ENCODE peak calls at places on chromosome 9, in nine cellular contexts. One of them, this sample, is unnamed. For H3K4me1, the result is how much of the 10 kb centered on the place peaks cover.

GRCh38 chr9:121650220-121651013 is 1.0 kb upstream of the DAB2IP start:
- DNase-seq in gastrocnemius medialis: no peak
- DNase-seq in GM23248: peak
- DNase-seq in HepG2: peak
- DNase-seq in adipocyte: peak
- DNase-seq in uterus: peak
- DNase-seq in stomach: peak
- DNase-seq in A549: no peak
- DNase-seq in pancreas: peak
- DNase-seq in this sample: peak

GRCh38 chr9:136058801-136059302 is 36.2 kb downstream of the NACC2 start:
- DNase-seq in gastrocnemius medialis: peak
- DNase-seq in GM23248: no peak
- DNase-seq in HepG2: no peak
- DNase-seq in adipocyte: no peak
- DNase-seq in uterus: no peak
- DNase-seq in stomach: no peak
- DNase-seq in A549: no peak
- DNase-seq in pancreas: no peak
- DNase-seq in this sample: peak

GRCh38 chr9:123923884-123924283 is 6.0 kb downstream of the DENND1A start:
- DNase-seq in gastrocnemius medialis: no peak
- DNase-seq in GM23248: no peak
- DNase-seq in HepG2: no peak
- DNase-seq in adipocyte: no peak
- DNase-seq in uterus: no peak
- DNase-seq in stomach: no peak
- DNase-seq in A549: no peak
- DNase-seq in pancreas: no peak
- DNase-seq in this sample: no peak

GRCh38 chr9:115261656-115262081 is 143.7 kb upstream of the TNC start:
- DNase-seq in gastrocnemius medialis: no peak
- DNase-seq in GM23248: peak
- DNase-seq in HepG2: no peak
- DNase-seq in adipocyte: no peak
- DNase-seq in uterus: no peak
- DNase-seq in stomach: no peak
- DNase-seq in A549: peak
- DNase-seq in pancreas: no peak
- DNase-seq in this sample: no peak

GRCh38 chr9:6133346-6134063 is 82.1 kb upstream of the IL33 start:
- DNase-seq in gastrocnemius medialis: no peak
- DNase-seq in GM23248: peak
- DNase-seq in HepG2: no peak
- DNase-seq in adipocyte: no peak
- DNase-seq in uterus: no peak
- DNase-seq in stomach: no peak
- DNase-seq in A549: no peak
- DNase-seq in pancreas: no peak
- DNase-seq in this sample: no peak

GRCh38 chr9:125593581-125593980 is 113.4 kb downstream of the MAPKAP1 start:
- DNase-seq in gastrocnemius medialis: no peak
- DNase-seq in GM23248: no peak
- DNase-seq in HepG2: no peak
- DNase-seq in adipocyte: peak
- DNase-seq in uterus: no peak
- DNase-seq in stomach: no peak
- DNase-seq in A549: no peak
- DNase-seq in pancreas: no peak
- DNase-seq in this sample: no peak

GRCh38 chr9:130239741-130240241 is 25.8 kb upstream of the HMCN2 start:
- DNase-seq in gastrocnemius medialis: no peak
- DNase-seq in GM23248: peak
- DNase-seq in HepG2: no peak
- DNase-seq in adipocyte: no peak
- DNase-seq in uterus: no peak
- DNase-seq in stomach: no peak
- DNase-seq in A549: no peak
- DNase-seq in pancreas: no peak
- DNase-seq in this sample: no peak

GRCh38 chr9:7910426-7911015 is 110.9 kb upstream of the DMAC1 start:
- DNase-seq in gastrocnemius medialis: peak
- DNase-seq in GM23248: no peak
- DNase-seq in HepG2: no peak
- DNase-seq in adipocyte: no peak
- DNase-seq in uterus: no peak
- DNase-seq in stomach: no peak
- DNase-seq in A549: no peak
- DNase-seq in pancreas: no peak
- DNase-seq in this sample: no peak

GRCh38 chr9:130500340-130500771 is 55.6 kb downstream of the ASS1 start:
- DNase-seq in gastrocnemius medialis: no peak
- DNase-seq in GM23248: no peak
- DNase-seq in HepG2: no peak
- DNase-seq in adipocyte: no peak
- DNase-seq in uterus: no peak
- DNase-seq in stomach: no peak
- DNase-seq in A549: no peak
- DNase-seq in pancreas: peak
- DNase-seq in this sample: no peak

GRCh38 chr9:29213374-29214161 is 1640.3 kb upstream of the C9orf72 start:
- DNase-seq in gastrocnemius medialis: no peak
- DNase-seq in GM23248: no peak
- DNase-seq in HepG2: no peak
- DNase-seq in adipocyte: no peak
- DNase-seq in uterus: peak
- DNase-seq in stomach: peak
- DNase-seq in A549: peak
- DNase-seq in pancreas: peak
- DNase-seq in this sample: no peak

GRCh38 chr9:98318834-98319478 is 63.5 kb upstream of the TBC1D2 start:
- DNase-seq in gastrocnemius medialis: no peak
- DNase-seq in GM23248: peak
- DNase-seq in HepG2: no peak
- DNase-seq in adipocyte: no peak
- DNase-seq in uterus: no peak
- DNase-seq in stomach: no peak
- DNase-seq in A549: no peak
- DNase-seq in pancreas: no peak
- DNase-seq in this sample: no peak

GRCh38 chr9:33024126-33024965 is 727 bp upstream of the DNAJA1 start:
- DNase-seq in gastrocnemius medialis: no peak
- DNase-seq in GM23248: peak
- DNase-seq in HepG2: peak
- DNase-seq in adipocyte: peak
- DNase-seq in uterus: peak
- DNase-seq in stomach: no peak
- DNase-seq in A549: no peak
- DNase-seq in pancreas: no peak
- DNase-seq in this sample: no peak

GRCh38 chr9:34566191-34566849 is 23.2 kb downstream of the CNTFR start:
- DNase-seq in gastrocnemius medialis: no peak
- DNase-seq in GM23248: no peak
- DNase-seq in HepG2: no peak
- DNase-seq in adipocyte: no peak
- DNase-seq in uterus: no peak
- DNase-seq in stomach: no peak
- DNase-seq in A549: no peak
- DNase-seq in pancreas: no peak
- DNase-seq in this sample: no peak
- H3K4me1 ChIP-seq in gastrocnemius medialis: under half
- H3K4me1 ChIP-seq in GM23248: under half
- H3K4me1 ChIP-seq in HepG2: under half
- H3K4me1 ChIP-seq in adipocyte: under half
- H3K4me1 ChIP-seq in uterus: under half
- H3K4me1 ChIP-seq in stomach: under half
- H3K4me1 ChIP-seq in A549: under half
- H3K4me1 ChIP-seq in pancreas: under half
- H3K4me1 ChIP-seq in this sample: under half

GRCh38 chr9:129140397-129141065 is 29.3 kb downstream of the PTPA start:
- DNase-seq in gastrocnemius medialis: peak
- DNase-seq in GM23248: peak
- DNase-seq in HepG2: peak
- DNase-seq in adipocyte: peak
- DNase-seq in uterus: peak
- DNase-seq in stomach: peak
- DNase-seq in A549: no peak
- DNase-seq in pancreas: peak
- DNase-seq in this sample: peak
- H3K4me1 ChIP-seq in gastrocnemius medialis: half or more
- H3K4me1 ChIP-seq in GM23248: half or more
- H3K4me1 ChIP-seq in HepG2: half or more
- H3K4me1 ChIP-seq in adipocyte: half or more
- H3K4me1 ChIP-seq in uterus: under half
- H3K4me1 ChIP-seq in stomach: half or more
- H3K4me1 ChIP-seq in A549: half or more
- H3K4me1 ChIP-seq in pancreas: under half
- H3K4me1 ChIP-seq in this sample: half or more

GRCh38 chr9:127837346-127837745 is 17.1 kb downstream of the ENG start:
- DNase-seq in gastrocnemius medialis: no peak
- DNase-seq in GM23248: no peak
- DNase-seq in HepG2: no peak
- DNase-seq in adipocyte: peak
- DNase-seq in uterus: no peak
- DNase-seq in stomach: no peak
- DNase-seq in A549: no peak
- DNase-seq in pancreas: no peak
- DNase-seq in this sample: no peak
- H3K4me1 ChIP-seq in gastrocnemius medialis: under half
- H3K4me1 ChIP-seq in GM23248: half or more
- H3K4me1 ChIP-seq in HepG2: under half
- H3K4me1 ChIP-seq in adipocyte: half or more
- H3K4me1 ChIP-seq in uterus: under half
- H3K4me1 ChIP-seq in stomach: under half
- H3K4me1 ChIP-seq in A549: under half
- H3K4me1 ChIP-seq in pancreas: under half
- H3K4me1 ChIP-seq in this sample: under half

GRCh38 chr9:86648156-86648827 is 294.1 kb upstream of the TUT7 start:
- DNase-seq in gastrocnemius medialis: no peak
- DNase-seq in GM23248: no peak
- DNase-seq in HepG2: no peak
- DNase-seq in adipocyte: no peak
- DNase-seq in uterus: no peak
- DNase-seq in stomach: no peak
- DNase-seq in A549: no peak
- DNase-seq in pancreas: no peak
- DNase-seq in this sample: no peak
- H3K4me1 ChIP-seq in gastrocnemius medialis: under half
- H3K4me1 ChIP-seq in GM23248: under half
- H3K4me1 ChIP-seq in HepG2: under half
- H3K4me1 ChIP-seq in adipocyte: under half
- H3K4me1 ChIP-seq in uterus: under half
- H3K4me1 ChIP-seq in stomach: under half
- H3K4me1 ChIP-seq in A549: under half
- H3K4me1 ChIP-seq in pancreas: under half
- H3K4me1 ChIP-seq in this sample: under half

DNA sequence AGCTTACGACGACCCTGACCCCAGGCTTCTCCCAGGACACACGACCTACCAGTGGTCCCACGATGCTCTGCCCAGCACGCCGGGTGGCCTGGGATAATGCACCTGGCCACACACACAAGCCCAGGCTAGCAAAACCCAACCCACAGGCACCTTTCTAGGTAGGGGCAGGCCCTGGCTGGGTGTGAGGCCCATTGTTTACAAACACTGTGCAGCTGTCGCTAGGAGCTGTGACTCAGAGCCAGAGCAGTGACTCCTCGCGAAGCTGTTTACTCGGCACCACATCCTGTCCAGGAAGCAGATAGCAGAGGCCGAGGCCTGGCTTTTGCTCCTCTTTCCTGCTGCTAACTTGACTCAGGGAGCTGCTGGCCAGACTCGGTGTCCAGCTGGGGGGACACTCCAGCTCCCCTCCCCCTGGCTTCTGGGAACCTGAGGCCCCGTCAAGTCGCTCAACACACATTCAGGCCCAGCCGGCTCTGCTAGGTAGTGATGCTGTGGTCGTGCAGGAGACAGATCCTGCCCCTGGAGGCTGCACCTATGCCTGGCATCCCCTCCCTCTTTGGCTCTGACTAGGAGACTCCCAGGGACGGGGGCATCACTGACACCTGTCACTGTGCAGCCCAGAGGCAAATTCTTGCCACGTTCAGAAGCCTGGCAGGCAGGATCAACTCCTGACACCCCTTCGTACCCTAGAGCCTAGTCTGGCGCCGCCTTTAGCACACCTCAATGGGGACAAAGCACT is 12.8 kb upstream of the RALGDS start:
- DNase-seq in gastrocnemius medialis: peak
- DNase-seq in GM23248: peak
- DNase-seq in HepG2: peak
- DNase-seq in adipocyte: peak
- DNase-seq in uterus: peak
- DNase-seq in stomach: peak
- DNase-seq in A549: peak
- DNase-seq in pancreas: peak
- DNase-seq in this sample: peak
- H3K4me1 ChIP-seq in gastrocnemius medialis: half or more
- H3K4me1 ChIP-seq in GM23248: under half
- H3K4me1 ChIP-seq in HepG2: under half
- H3K4me1 ChIP-seq in adipocyte: under half
- H3K4me1 ChIP-seq in uterus: under half
- H3K4me1 ChIP-seq in stomach: half or more
- H3K4me1 ChIP-seq in A549: half or more
- H3K4me1 ChIP-seq in pancreas: under half
- H3K4me1 ChIP-seq in this sample: under half

GRCh38 chr9:37971691-37972090 is 67.8 kb upstream of the SLC25A51 start:
- DNase-seq in gastrocnemius medialis: no peak
- DNase-seq in GM23248: no peak
- DNase-seq in HepG2: no peak
- DNase-seq in adipocyte: no peak
- DNase-seq in uterus: no peak
- DNase-seq in stomach: no peak
- DNase-seq in A549: no peak
- DNase-seq in pancreas: no peak
- DNase-seq in this sample: no peak
- H3K4me1 ChIP-seq in gastrocnemius medialis: under half
- H3K4me1 ChIP-seq in GM23248: half or more
- H3K4me1 ChIP-seq in HepG2: half or more
- H3K4me1 ChIP-seq in adipocyte: under half
- H3K4me1 ChIP-seq in uterus: under half
- H3K4me1 ChIP-seq in stomach: under half
- H3K4me1 ChIP-seq in A549: half or more
- H3K4me1 ChIP-seq in pancreas: half or more
- H3K4me1 ChIP-seq in this sample: half or more